ENCODE peak calls at places on chromosomes 7 and 10, in four cellular contexts. Z, S, J and M are unnamed samples.

GRCh38 chr7:145030754-145031153 is 194.9 kb upstream of the TPK1 start:
- DNase-seq in Z (no peak), S (no peak), J (no peak), M (no peak)

GRCh38 chr7:65269150-65269856 is 104.4 kb upstream of the ZNF92 start:
- DNase-seq in Z (peak), S (peak), J (peak), M (peak)

GRCh38 chr10:113751116-113751728 is at the start of gene PLEKHS1:
- DNase-seq in Z (no peak), S (no peak), J (no peak), M (no peak)

GRCh38 chr10:124033887-124034218 is 59.5 kb downstream of the CHST15 start:
- DNase-seq in Z (no peak), S (no peak), J (no peak), M (no peak)

GRCh38 chr10:109882251-109883057 is 40.9 kb downstream of the XPNPEP1 start:
- DNase-seq in Z (no peak), S (no peak), J (no peak), M (no peak)

GRCh38 chr10:118721005-118721876 is 33.5 kb downstream of the CACUL1 start:
- DNase-seq in Z (peak), S (peak), J (no peak), M (peak)

GRCh38 chr10:127886371-127887051 is 6.2 kb downstream of the CLRN3 start:
- DNase-seq in Z (no peak), S (no peak), J (no peak), M (no peak)

GRCh38 chr7:110940756-110941155 is 150.2 kb upstream of the LRRN3 start:
- DNase-seq in Z (no peak), S (no peak), J (no peak), M (no peak)

GRCh38 chr10:104614245-104614831 is 26.8 kb upstream of the SORCS3 start:
- DNase-seq in Z (peak), S (peak), J (no peak), M (peak)

GRCh38 chr7:139384611-139385010 is 24.9 kb downstream of the LUC7L2 start:
- DNase-seq in Z (no peak), S (no peak), J (no peak), M (no peak)

GRCh38 chr10:12564173-12564572 is 214.8 kb downstream of the CAMK1D start:
- DNase-seq in Z (no peak), S (no peak), J (no peak), M (no peak)

GRCh38 chr7:81715984-81716588 is 53.8 kb downstream of the HGF start:
- DNase-seq in Z (peak), S (no peak), J (no peak), M (peak)

GRCh38 chr10:97024181-97025073 is 161.3 kb downstream of the SLIT1 start:
- DNase-seq in Z (no peak), S (no peak), J (no peak), M (no peak)

GRCh38 chr10:22550732-22551131 is 163.6 kb downstream of the PIP4K2A start:
- DNase-seq in Z (peak), S (peak), J (peak), M (peak)

DNA sequence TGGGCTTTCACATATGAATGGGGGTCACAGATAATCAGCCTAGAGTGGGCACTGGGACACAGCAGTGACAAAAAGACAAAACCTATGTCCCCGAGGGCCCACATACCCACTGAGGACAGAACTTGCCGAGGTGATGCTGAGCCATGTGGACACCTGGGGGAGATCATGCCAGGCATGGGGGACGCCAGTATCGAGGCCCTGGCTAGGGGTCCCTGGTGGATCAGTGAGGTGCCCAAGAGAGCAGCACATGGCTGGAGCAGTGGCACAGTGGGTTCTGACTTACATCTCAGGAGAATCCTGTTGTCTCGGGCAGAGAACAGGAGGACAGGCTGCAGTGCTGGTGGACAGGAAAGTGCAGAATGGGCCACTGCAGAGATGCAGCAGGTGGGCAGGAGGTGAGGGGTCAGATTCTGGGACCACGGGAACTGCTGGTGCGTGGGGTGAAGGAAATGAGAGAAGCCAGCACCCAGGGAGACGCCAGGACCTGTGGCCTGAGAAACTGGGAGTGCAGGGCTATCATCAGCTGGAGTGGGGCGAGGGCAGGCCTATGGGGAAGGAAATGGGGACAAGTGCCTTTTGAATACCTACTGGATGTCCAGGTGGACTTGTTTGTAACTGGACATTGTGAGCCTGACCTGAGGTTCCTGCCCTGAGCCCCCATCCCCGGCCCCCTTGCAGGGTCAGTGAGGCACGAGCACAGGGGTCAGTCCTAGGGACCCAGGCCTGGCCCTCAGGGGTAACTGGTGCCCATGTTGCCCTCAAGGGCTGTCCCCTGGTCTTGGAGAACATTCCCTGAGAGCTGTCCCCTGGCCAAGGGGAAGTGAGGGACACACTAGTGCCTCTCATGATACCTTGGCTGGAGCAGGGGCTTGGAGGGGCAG is 91.2 kb upstream of the RET start:
- DNase-seq in Z (no peak), S (no peak), J (no peak), M (no peak)
- TF ChIP-seq FOSL1 in Z (no peak), S (no peak), J (no peak), M (no peak)

DNA sequence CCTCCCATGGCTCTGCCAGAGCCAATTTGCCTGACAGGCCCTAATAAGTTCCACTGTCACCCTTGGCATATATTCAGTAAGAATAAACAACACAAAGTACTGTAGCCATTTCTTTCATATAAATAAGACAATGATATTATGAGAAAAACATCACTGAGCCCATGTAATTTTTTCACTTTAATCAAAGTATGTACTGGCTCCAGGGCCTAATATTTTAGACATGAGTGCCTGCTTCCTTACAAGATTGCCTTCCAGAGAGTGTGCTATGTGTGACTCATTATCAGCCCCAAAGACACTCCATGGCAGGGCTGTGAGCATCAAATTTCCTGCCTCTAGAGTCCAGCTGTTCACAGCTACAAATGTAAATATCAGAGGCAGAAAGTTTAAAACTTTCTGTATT is 297.6 kb downstream of the LHFPL3 start:
- DNase-seq in Z (no peak), S (no peak), J (no peak), M (no peak)
- TF ChIP-seq FOSL1 in Z (no peak), S (no peak), J (no peak), M (no peak)

GRCh38 chr7:3725145-3725544 is 424.1 kb downstream of the SDK1 start:
- DNase-seq in Z (no peak), S (no peak), J (no peak), M (no peak)

GRCh38 chr7:3721422-3721821 is 420.4 kb downstream of the SDK1 start:
- DNase-seq in Z (no peak), S (no peak), J (no peak), M (no peak)

GRCh38 chr7:3725660-3726059 is 424.6 kb downstream of the SDK1 start:
- DNase-seq in Z (no peak), S (no peak), J (no peak), M (no peak)

DNA sequence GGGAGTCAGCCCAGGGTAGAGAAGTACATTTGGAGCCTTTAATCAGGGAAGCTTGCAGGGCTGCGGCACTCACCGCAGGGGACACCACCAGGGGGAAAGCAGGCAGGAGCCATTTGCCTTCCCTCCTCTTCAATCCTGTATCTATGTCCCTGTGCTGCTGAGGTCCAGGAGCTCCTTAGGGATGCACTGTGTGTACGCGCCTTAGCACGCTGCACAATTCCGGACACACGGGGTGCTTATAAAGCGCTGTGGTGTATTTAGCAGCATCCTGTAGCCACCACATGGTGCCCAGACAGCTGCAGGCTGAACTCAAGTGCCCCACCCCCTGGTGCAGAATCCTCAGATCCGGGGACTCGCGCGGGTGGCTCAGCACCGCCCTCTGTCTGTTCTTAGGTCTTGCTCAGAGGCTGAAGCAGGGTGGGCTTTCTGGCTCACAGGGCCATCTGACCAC is 421.4 kb downstream of the SDK1 start:
- DNase-seq in Z (peak), S (no peak), J (peak), M (peak)
- TF ChIP-seq FOSL1 in Z (no peak), S (no peak), J (no peak), M (no peak)

GRCh38 chr10:87054373-87055295 is 34.5 kb downstream of the FAM25A start:
- DNase-seq in Z (no peak), S (no peak), J (no peak), M (no peak)
- TF ChIP-seq FOSL1 in Z (no peak), S (no peak), J (no peak), M (no peak)

GRCh38 chr7:134443396-134444070 is 15.4 kb downstream of the AKR1B1 start:
- DNase-seq in Z (no peak), S (no peak), J (no peak), M (no peak)
- TF ChIP-seq FOSL1 in Z (no peak), S (no peak), J (no peak), M (no peak)

GRCh38 chr7:132575987-132576722 is at the start of gene PLXNA4:
- DNase-seq in Z (no peak), S (no peak), J (no peak), M (no peak)

GRCh38 chr7:132576723-132577089 is 436 bp upstream of the PLXNA4 start:
- DNase-seq in Z (no peak), S (no peak), J (no peak), M (no peak)

GRCh38 chr7:132574281-132574680 is 2.0 kb downstream of the PLXNA4 start:
- DNase-seq in Z (no peak), S (no peak), J (no peak), M (no peak)

GRCh38 chr7:132577206-132578049 is 1.2 kb upstream of the PLXNA4 start:
- DNase-seq in Z (no peak), S (no peak), J (no peak), M (no peak)

DNA sequence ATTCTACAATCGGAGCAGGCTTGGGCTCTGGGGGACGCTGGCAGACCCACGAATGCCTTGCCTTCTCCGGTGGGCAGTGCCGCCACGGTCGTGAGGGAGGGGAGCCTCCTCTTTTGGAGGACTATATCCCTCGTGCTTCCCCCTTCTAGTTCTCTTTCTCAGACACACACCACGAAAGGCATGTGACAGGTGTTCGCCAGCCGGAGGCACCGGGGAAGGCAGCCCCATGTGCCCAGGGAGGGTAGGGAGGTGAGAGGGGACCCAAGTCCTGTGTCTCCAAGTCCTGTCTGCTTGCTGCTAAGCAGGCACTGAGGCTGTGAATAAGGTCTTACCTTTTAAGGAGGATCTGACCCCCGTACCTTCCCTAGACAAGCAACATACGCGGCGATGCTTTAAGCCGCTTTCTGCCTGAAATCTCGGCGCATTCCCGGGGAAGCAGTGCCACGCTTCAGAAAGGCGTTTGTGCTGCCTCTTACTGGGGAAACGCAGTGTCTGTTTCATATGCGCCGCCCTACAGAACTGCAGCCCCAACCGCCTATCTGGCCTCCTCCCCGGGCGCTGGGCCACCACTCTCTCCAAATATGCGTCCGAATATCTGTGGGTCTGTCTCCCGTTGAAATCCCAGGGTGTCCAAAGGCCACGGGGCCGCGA is 809 bp downstream of the PLXNA4 start:
- DNase-seq in Z (no peak), S (no peak), J (no peak), M (no peak)
- TF ChIP-seq FOSL1 in Z (no peak), S (no peak), J (no peak), M (no peak)